ENCODE peak calls at places on chromosomes 2 and 18, in four cellular contexts. Y is foreskin fibroblast, L is fibroblast of mammary gland, M is epithelial cell of esophagus. E is an unnamed sample.

GRCh38 chr2:64859208-64860161 is 129.7 kb upstream of the SLC1A4 start:
- DNase-seq in L (peak), M (peak), Y (peak), E (peak)

GRCh38 chr2:196987654-196988364 is 61.3 kb upstream of the PGAP1 start:
- DNase-seq in L (peak), M (peak), Y (peak), E (peak)

GRCh38 chr2:78928502-78928901 is 97.0 kb upstream of the REG3G start:
- DNase-seq in Y (no peak), L (no peak), M (no peak), E (no peak)

GRCh38 chr2:106575955-106576354 is 88.8 kb downstream of the CD8B2 start:
- DNase-seq in L (peak), Y (peak), M (peak), E (peak)

GRCh38 chr2:197011777-197012641 is 85.5 kb upstream of the PGAP1 start:
- DNase-seq in M (peak), Y (no peak), L (peak), E (peak)

GRCh38 chr2:191218292-191218898 is 26.8 kb upstream of the MYO1B start:
- DNase-seq in M (peak), L (peak), Y (no peak), E (peak)

GRCh38 chr2:10161961-10162441 is 39.5 kb downstream of the RRM2 start:
- DNase-seq in Y (no peak), L (peak), M (peak), E (peak)

GRCh38 chr2:234133004-234133403 is 82.5 kb downstream of the SPP2 start:
- DNase-seq in M (peak), Y (peak), L (peak), E (peak)

GRCh38 chr18:47949197-47949596 is 18.7 kb upstream of the SMAD2 start:
- DNase-seq in L (no peak), Y (no peak), M (no peak), E (no peak)

GRCh38 chr2:217918220-217919024 is 84.4 kb downstream of the TNS1 start:
- DNase-seq in Y (no peak), L (no peak), M (no peak), E (no peak)

GRCh38 chr2:237873961-237874551 is 14.6 kb downstream of the RAMP1 start:
- DNase-seq in M (no peak), Y (no peak), L (no peak), E (no peak)

GRCh38 chr18:45962866-45963265 is 4.3 kb downstream of the EPG5 start:
- DNase-seq in L (peak), M (no peak), Y (peak), E (peak)

GRCh38 chr2:181900007-181900651 is 8.6 kb downstream of the ITPRID2 start:
- DNase-seq in M (no peak), Y (no peak), L (no peak), E (no peak)

GRCh38 chr18:35172451-35173035 is 68.3 kb upstream of the ZNF397 start:
- DNase-seq in Y (no peak), M (no peak), L (no peak), E (no peak)

GRCh38 chr2:973129-973528 is 22.5 kb downstream of the SNTG2 start:
- DNase-seq in L (no peak), M (no peak), Y (no peak), E (no peak)

GRCh38 chr2:39228413-39229209 is 15.2 kb downstream of the CDKL4 start:
- DNase-seq in L (no peak), Y (no peak), M (no peak), E (no peak)

GRCh38 chr2:201114846-201115245 is 1.1 kb upstream of the CFLAR start:
- DNase-seq in M (no peak), Y (no peak), L (no peak), E (no peak)

GRCh38 chr2:85131116-85131515 is 2.1 kb upstream of the TCF7L1 start:
- DNase-seq in L (peak), Y (no peak), M (peak), E (peak)

DNA sequence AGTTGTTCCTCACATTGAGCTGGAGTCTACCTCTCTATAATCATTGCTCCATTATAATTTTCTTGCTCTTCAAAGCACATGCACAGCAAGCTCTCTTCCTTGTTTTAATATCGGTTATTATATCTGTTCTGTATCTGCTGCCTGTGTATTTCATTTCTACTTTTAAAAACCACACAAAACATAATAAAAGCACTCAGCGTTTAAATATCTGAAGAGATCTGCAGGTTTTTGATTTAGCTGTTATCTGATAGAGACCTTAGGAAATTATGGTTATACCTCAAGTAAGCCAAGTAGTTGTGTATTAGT is 49.0 kb downstream of the SERPINB7 start:
- DNase-seq in M (no peak), L (no peak), Y (no peak), E (no peak)
- TF ChIP-seq CTCF in M (no peak), L (no peak), Y (no peak), E (no peak)

GRCh38 chr2:75067506-75067905 is 109.1 kb downstream of the POLE4 start:
- DNase-seq in Y (no peak), L (no peak), M (no peak), E (no peak)

GRCh38 chr2:75071766-75072165 is 113.3 kb downstream of the POLE4 start:
- DNase-seq in Y (no peak), M (no peak), L (no peak), E (no peak)

GRCh38 chr2:75065402-75066008 is 107.1 kb downstream of the POLE4 start:
- DNase-seq in Y (no peak), L (peak), M (peak), E (peak)

GRCh38 chr2:75066121-75066520 is 107.7 kb downstream of the POLE4 start:
- DNase-seq in L (no peak), M (no peak), Y (no peak), E (no peak)

DNA sequence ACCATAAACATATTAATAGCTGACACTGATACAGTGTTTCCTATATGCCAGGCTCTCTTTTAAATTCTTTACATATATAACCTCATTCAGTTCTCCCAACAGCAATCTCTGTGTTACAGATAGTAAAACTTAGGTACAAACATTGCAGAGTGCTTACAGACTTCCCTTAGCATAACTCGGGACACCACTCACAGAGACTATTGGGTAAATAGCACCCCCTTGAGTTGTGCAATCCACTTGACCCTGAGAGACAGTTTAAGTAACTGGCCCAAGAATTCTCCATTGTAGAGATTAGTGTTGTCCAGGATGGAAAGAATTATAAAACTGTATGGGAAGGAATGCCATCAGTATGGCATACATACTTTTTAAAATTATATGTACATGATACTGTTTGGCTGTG is 110.1 kb downstream of the POLE4 start:
- DNase-seq in Y (no peak), L (peak), M (no peak), E (peak)
- TF ChIP-seq CTCF in Y (no peak), L (peak), M (no peak), E (no peak)

DNA sequence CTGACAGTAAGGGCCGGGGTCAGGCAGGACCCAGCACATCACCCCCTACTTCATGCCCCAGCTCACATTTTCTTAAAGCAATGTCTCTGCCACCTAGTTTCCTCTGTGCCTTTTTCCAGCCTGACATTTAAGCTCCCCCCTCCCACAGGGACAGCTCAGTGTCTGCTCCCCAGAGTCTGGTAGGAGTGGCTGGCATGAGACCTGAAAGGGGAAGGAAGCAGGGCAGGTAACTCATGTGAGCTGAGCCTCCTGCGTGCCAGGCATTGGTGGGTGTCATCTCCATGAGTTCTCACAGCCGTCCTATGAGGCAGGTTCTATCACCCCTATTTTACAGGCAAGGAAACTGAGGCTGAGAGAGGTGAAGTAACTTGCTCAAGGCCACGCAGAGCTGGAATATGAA is 1.5 kb downstream of the DNAJB2 start:
- DNase-seq in L (no peak), Y (no peak), M (no peak), E (no peak)
- TF ChIP-seq CTCF in L (no peak), Y (no peak), M (no peak), E (no peak)

DNA sequence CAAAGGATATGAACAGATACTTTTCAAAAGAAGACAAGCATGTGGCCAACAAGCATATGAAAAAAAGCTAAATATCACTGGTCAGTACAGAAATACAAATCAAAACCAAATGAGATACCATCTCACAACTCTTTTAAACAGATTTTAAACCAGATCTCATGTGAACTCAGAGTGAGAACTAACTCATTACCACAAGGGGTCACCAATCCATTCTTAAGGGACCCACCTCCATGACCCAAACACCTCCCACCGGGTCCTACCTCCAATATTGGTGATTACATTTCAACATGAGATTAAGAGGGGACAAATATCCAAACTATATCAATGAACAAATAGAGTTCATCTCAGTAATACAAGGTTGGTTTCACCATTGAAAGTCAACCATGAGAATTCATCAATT is 319.8 kb upstream of the GULP1 start:
- DNase-seq in Y (no peak), L (no peak), M (no peak), E (no peak)
- TF ChIP-seq CTCF in Y (no peak), L (no peak), M (no peak), E (no peak)

GRCh38 chr2:212984129-212984528 is 167.3 kb downstream of the IKZF2 start:
- DNase-seq in L (no peak), Y (no peak), M (no peak), E (no peak)

GRCh38 chr2:212991120-212991519 is 160.3 kb downstream of the IKZF2 start:
- DNase-seq in M (no peak), Y (no peak), L (no peak), E (no peak)

GRCh38 chr2:212990697-212991096 is 160.7 kb downstream of the IKZF2 start:
- DNase-seq in L (peak), Y (peak), M (no peak), E (no peak)

GRCh38 chr2:212987492-212987891 is 163.9 kb downstream of the IKZF2 start:
- DNase-seq in M (no peak), L (peak), Y (no peak), E (no peak)
- TF ChIP-seq CTCF in M (no peak), L (peak), Y (no peak), E (no peak)

DNA sequence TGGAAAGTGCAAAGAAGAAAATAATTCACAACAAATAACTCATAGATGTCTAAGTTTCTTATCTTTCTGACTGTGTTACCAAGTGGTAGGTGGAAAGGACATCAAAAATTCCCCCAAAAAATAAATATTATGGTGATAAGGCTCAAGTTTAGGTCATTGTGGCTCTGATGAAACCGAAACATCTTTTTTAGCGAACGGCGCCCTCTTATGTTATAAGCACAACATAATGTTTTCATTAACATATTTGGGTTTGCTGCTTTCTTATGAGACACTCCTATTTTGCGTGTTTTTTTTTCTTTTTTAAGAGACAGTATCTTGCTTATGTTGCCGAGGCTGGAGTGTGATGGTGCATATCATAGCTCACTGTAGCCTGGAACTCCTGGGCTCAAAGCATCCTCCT is 38.6 kb upstream of the SLC35G4 start:
- DNase-seq in M (no peak), L (peak), Y (peak), E (peak)
- TF ChIP-seq CTCF in M (no peak), L (peak), Y (peak), E (peak)

E was measured in MCF 10A.